ENCODE peak calls at places on chromosomes 4 and X, in seven cellular contexts. D is CD8-positive, alpha-beta T cell; F is fibroblast of lung; U is mesothelial cell of epicardium; Q is BJ; Z is sigmoid colon; J is transverse colon. O is an unnamed sample.

GRCh38 chrX:155052738-155053498 is 18.0 kb downstream of the CMC4 start:
- DNase-seq in D (no peak), F (no peak), U (no peak), Q (no peak), Z (no peak), J (no peak), O (no peak)

GRCh38 chr4:151674804-151675290 is 86.0 kb downstream of the GATB start:
- DNase-seq in D (no peak), F (peak), U (peak), Q (no peak), Z (peak), J (peak), O (peak)

GRCh38 chr4:10478621-10479020 is 21.4 kb upstream of the ZNF518B start:
- DNase-seq in D (no peak), F (no peak), U (no peak), Q (no peak), Z (no peak), J (no peak), O (no peak)

GRCh38 chr4:168856312-168856711 is 153.7 kb downstream of the CBR4 start:
- DNase-seq in D (no peak), F (peak), U (no peak), Q (no peak), Z (no peak), J (no peak), O (no peak)

GRCh38 chrX:37745354-37745753 is 34.5 kb upstream of the CYBB start:
- DNase-seq in D (peak), F (peak), U (peak), Q (no peak), Z (peak), J (peak), O (peak)

GRCh38 chr4:174314770-174315169 is 31.1 kb downstream of the CEP44 start:
- DNase-seq in D (no peak), F (peak), U (no peak), Q (peak), Z (no peak), J (no peak), O (no peak)

GRCh38 chr4:165207431-165208321 is at the start of gene KLHL2:
- DNase-seq in D (peak), F (peak), U (peak), Q (no peak), Z (peak), J (peak), O (peak)

GRCh38 chrX:37320541-37321203 is 28.5 kb upstream of the PRRG1 start:
- DNase-seq in D (no peak), F (no peak), U (no peak), Q (no peak), Z (no peak), J (no peak), O (no peak)

GRCh38 chr4:15938640-15939039 is at the start of gene FGFBP1:
- DNase-seq in D (no peak), F (no peak), U (no peak), Q (no peak), Z (no peak), J (no peak), O (no peak)

GRCh38 chr4:138097912-138098600 is 144.1 kb downstream of the SLC7A11 start:
- DNase-seq in D (no peak), F (peak), U (no peak), Q (no peak), Z (no peak), J (no peak), O (no peak)

GRCh38 chrX:40952855-40953254 is 132.4 kb upstream of the USP9X start:
- DNase-seq in D (no peak), F (peak), U (no peak), Q (no peak), Z (no peak), J (no peak), O (no peak)

GRCh38 chrX:154308108-154308946 is 12.7 kb downstream of the TKTL1 start:
- DNase-seq in D (peak), F (peak), U (peak), Q (no peak), Z (peak), J (peak), O (peak)

GRCh38 chr4:169263791-169264392 is 6.9 kb downstream of the SH3RF1 start:
- DNase-seq in D (no peak), F (no peak), U (no peak), Q (no peak), Z (no peak), J (peak), O (no peak)

GRCh38 chr4:88653371-88653946 is 44.2 kb downstream of the NAP1L5 start:
- DNase-seq in D (no peak), F (no peak), U (no peak), Q (no peak), Z (no peak), J (no peak), O (no peak)

GRCh38 chrX:781216-782211 is 150.9 kb downstream of the SHOX start:
- DNase-seq in D (no peak), F (no peak), U (no peak), Q (no peak), Z (no peak), J (no peak), O (no peak)

GRCh38 chr4:158243071-158243470 is 32.8 kb downstream of the TMEM144 start:
- DNase-seq in D (no peak), F (no peak), U (no peak), Q (no peak), Z (no peak), J (no peak), O (no peak)

GRCh38 chrX:42602136-42602535 is 175.8 kb downstream of the PPP1R2C start:
- DNase-seq in D (no peak), F (peak), U (no peak), Q (no peak), Z (no peak), J (no peak), O (no peak)

GRCh38 chrX:53321216-53321942 is 40.0 kb upstream of the IQSEC2 start:
- DNase-seq in D (peak), F (no peak), U (no peak), Q (no peak), Z (no peak), J (peak), O (no peak)

GRCh38 chr4:15400911-15401671 is 26.7 kb upstream of the C1QTNF7 start:
- DNase-seq in D (peak), F (peak), U (peak), Q (peak), Z (peak), J (peak), O (no peak)

GRCh38 chr4:116811730-116812129 is 273.6 kb downstream of the TRAM1L1 start:
- DNase-seq in D (no peak), F (no peak), U (no peak), Q (no peak), Z (no peak), J (no peak), O (no peak)

GRCh38 chr4:175427751-175428150 is 384.3 kb downstream of the GPM6A start:
- DNase-seq in D (no peak), F (no peak), U (no peak), Q (no peak), Z (no peak), J (no peak), O (no peak)

GRCh38 chrX:96721398-96721797 is 36.8 kb downstream of the DIAPH2 start:
- DNase-seq in D (no peak), F (no peak), U (no peak), Q (no peak), Z (no peak), J (no peak), O (no peak)

GRCh38 chr4:75696036-75696435 is 22.8 kb upstream of the G3BP2 start:
- DNase-seq in D (peak), F (no peak), U (no peak), Q (no peak), Z (no peak), J (peak), O (no peak)

GRCh38 chr4:2135083-2135482 is 76.0 kb downstream of the NAT8L start:
- DNase-seq in D (no peak), F (peak), U (no peak), Q (no peak), Z (no peak), J (peak), O (no peak)

GRCh38 chr4:152385551-152385950 is 150.3 kb downstream of the FBXW7 start:
- DNase-seq in D (no peak), F (peak), U (no peak), Q (no peak), Z (no peak), J (no peak), O (no peak)

GRCh38 chr4:180106122-180106521 is 2137.1 kb upstream of the TENM3 start:
- DNase-seq in D (no peak), F (peak), U (no peak), Q (no peak), Z (no peak), J (no peak), O (no peak)

GRCh38 chr4:25128671-25129070 is 31.6 kb downstream of the SEPSECS start:
- DNase-seq in D (no peak), F (peak), U (no peak), Q (no peak), Z (no peak), J (no peak), O (no peak)

GRCh38 chr4:48693856-48694574 is 86.1 kb downstream of the FRYL start:
- DNase-seq in D (no peak), F (no peak), U (no peak), Q (no peak), Z (no peak), J (no peak), O (no peak)

GRCh38 chr4:2248044-2248780 is 6.3 kb upstream of the HAUS3 start:
- DNase-seq in D (no peak), F (no peak), U (peak), Q (no peak), Z (no peak), J (no peak), O (no peak)

DNA sequence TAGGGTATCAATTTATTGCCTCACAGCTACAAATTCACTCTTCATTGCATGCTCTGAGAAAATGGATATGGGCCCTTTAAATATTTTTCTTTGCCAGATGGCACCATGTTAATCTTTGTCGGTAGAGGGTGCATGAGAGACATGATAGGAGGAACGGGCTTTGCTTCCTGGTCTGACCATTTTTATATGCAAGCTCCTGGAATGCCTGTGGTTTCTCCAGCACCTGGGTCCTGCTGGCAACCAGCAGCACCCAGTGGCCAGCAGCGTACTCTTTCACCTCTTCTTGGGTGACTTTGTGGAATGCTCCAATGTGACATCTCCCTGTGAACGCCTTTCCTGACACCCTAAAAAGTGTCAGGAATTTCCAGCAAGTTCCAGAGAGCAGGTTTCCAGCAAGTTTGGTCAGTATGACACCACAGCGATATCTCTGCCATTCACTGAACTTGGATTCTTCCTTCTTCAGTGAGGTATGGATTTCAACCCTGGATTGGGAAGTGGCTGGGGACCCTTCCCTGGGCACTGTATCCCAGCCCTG is 140.3 kb upstream of the PGRMC2 start:
- DNase-seq in D (no peak), F (peak), U (no peak), Q (peak), Z (no peak), J (peak), O (no peak)
- TF ChIP-seq CTCF in D (no peak), F (peak), U (no peak), Q (peak), Z (peak), J (no peak), O (no peak)

GRCh38 chr4:108683479-108683878 is 33.1 kb downstream of the OSTC start:
- DNase-seq in D (no peak), F (peak), U (no peak), Q (no peak), Z (no peak), J (no peak), O (no peak)
- TF ChIP-seq CTCF in D (no peak), F (peak), U (peak), Q (peak), Z (peak), J (peak), O (no peak)

GRCh38 chrX:78098108-78098507 is 5.9 kb upstream of the PGK1 start:
- DNase-seq in D (no peak), F (no peak), U (no peak), Q (no peak), Z (no peak), J (no peak), O (no peak)

DNA sequence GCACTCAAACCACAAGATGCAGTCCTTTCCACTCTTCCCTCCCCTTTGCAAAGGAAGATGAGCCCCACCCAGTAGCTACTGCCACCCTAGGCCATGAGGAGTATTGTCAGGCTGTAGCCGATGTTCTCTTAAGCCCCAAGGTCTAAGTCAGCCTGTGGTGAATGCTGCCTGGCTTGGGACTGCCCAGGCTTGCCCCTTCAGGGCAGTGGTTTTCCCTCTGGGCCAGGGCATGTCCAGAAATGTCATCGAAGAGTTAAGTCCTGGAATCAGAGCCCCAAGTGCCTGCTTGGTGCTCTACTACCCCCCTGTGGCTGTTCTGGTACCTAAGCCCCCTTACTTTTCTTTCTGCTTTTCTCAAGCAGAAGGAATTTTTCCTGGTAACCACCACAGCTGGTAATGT is 11.8 kb upstream of the PGK1 start:
- DNase-seq in D (peak), F (peak), U (no peak), Q (peak), Z (no peak), J (no peak), O (no peak)
- TF ChIP-seq CTCF in D (peak), F (peak), U (peak), Q (peak), Z (no peak), J (no peak), O (no peak)

DNA sequence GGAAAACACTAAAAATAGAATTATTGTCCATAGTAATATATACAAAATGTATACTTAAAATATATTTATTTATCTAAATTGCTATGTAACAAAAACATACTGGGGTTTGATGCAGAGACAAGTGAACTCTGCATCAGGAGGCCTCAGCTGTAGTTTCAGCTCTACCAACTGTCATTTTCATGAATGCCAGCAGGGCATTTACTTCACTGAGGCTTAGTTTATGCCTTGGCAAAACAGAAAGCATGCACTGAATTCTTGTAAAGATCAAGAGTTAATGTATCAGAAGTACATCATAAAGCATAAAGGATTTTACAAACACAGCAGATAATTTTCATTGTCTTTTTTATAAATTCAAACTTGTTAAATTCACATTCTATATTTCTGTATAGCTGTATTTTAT is 577.0 kb downstream of the C4orf33 start:
- DNase-seq in D (no peak), F (no peak), U (no peak), Q (no peak), Z (no peak), J (no peak), O (no peak)
- TF ChIP-seq CTCF in D (no peak), F (no peak), U (no peak), Q (no peak), Z (no peak), J (no peak), O (no peak)

GRCh38 chr4:85756938-85757337 is 282.0 kb downstream of the ARHGAP24 start:
- DNase-seq in D (no peak), F (peak), U (no peak), Q (no peak), Z (no peak), J (no peak), O (no peak)

GRCh38 chr4:85747871-85748491 is 273.0 kb downstream of the ARHGAP24 start:
- DNase-seq in D (no peak), F (peak), U (no peak), Q (no peak), Z (no peak), J (peak), O (no peak)

GRCh38 chr4:85755285-85755684 is 280.3 kb downstream of the ARHGAP24 start:
- DNase-seq in D (no peak), F (no peak), U (no peak), Q (no peak), Z (no peak), J (no peak), O (no peak)

GRCh38 chr4:85748654-85749053 is 273.7 kb downstream of the ARHGAP24 start:
- DNase-seq in D (no peak), F (no peak), U (no peak), Q (no peak), Z (no peak), J (no peak), O (no peak)

GRCh38 chr4:85751907-85752306 is 277.0 kb downstream of the ARHGAP24 start:
- DNase-seq in D (no peak), F (no peak), U (no peak), Q (no peak), Z (no peak), J (no peak), O (no peak)
- TF ChIP-seq CTCF in D (no peak), F (no peak), U (no peak), Q (no peak), Z (no peak), J (no peak), O (no peak)

GRCh38 chr4:69735119-69735518 is 25.3 kb downstream of the SULT1B1 start:
- DNase-seq in D (no peak), F (no peak), U (no peak), Q (no peak), Z (no peak), J (no peak), O (no peak)
- TF ChIP-seq CTCF in D (no peak), F (no peak), U (no peak), Q (no peak), Z (no peak), J (no peak), O (no peak)

GRCh38 chrX:68720851-68721250 is 73.4 kb downstream of the STARD8 start:
- DNase-seq in D (no peak), F (no peak), U (no peak), Q (no peak), Z (peak), J (no peak), O (no peak)

GRCh38 chrX:68719181-68719903 is 71.9 kb downstream of the STARD8 start:
- DNase-seq in D (no peak), F (no peak), U (no peak), Q (no peak), Z (peak), J (no peak), O (peak)

GRCh38 chrX:68718443-68718820 is 71.0 kb downstream of the STARD8 start:
- DNase-seq in D (no peak), F (no peak), U (no peak), Q (no peak), Z (no peak), J (no peak), O (no peak)

GRCh38 chrX:68721546-68721945 is 74.1 kb downstream of the STARD8 start:
- DNase-seq in D (no peak), F (no peak), U (no peak), Q (no peak), Z (peak), J (no peak), O (peak)

GRCh38 chrX:68719904-68720614 is 72.6 kb downstream of the STARD8 start:
- DNase-seq in D (no peak), F (no peak), U (no peak), Q (no peak), Z (peak), J (no peak), O (no peak)
- TF ChIP-seq CTCF in D (no peak), F (no peak), U (no peak), Q (no peak), Z (no peak), J (no peak), O (no peak)

O was measured in dorsolateral prefrontal cortex.